ENCODE peak calls at places on chromosomes 13 and 19, in nine cellular contexts. F, O, Q, P, A, K, M, Y and E are unnamed samples.

GRCh38 chr13:106680796-106681482 is 113.0 kb upstream of the ARGLU1 start:
- DNase-seq in F (peak), O (peak), Q (no peak), P (no peak), A (no peak), K (no peak), M (no peak), Y (no peak), E (peak)

GRCh38 chr13:82636119-82636518 is 1246.2 kb downstream of the SLITRK1 start:
- DNase-seq in F (no peak), O (no peak), Q (no peak), P (no peak), A (no peak), K (no peak), M (no peak), Y (no peak), E (no peak)

GRCh38 chr13:34361528-34361927 is 543.6 kb downstream of the RFC3 start:
- DNase-seq in F (no peak), O (no peak), Q (no peak), P (no peak), A (no peak), K (no peak), M (no peak), Y (no peak), E (no peak)

GRCh38 chr13:78420814-78421213 is 182.5 kb downstream of the POU4F1 start:
- DNase-seq in F (peak), O (peak), Q (no peak), P (peak), A (no peak), K (no peak), M (no peak), Y (no peak), E (no peak)

GRCh38 chr13:40963927-40964326 is 55.2 kb downstream of the ELF1 start:
- DNase-seq in F (no peak), O (no peak), Q (no peak), P (no peak), A (no peak), K (peak), M (no peak), Y (no peak), E (no peak)

GRCh38 chr19:17677002-17677401 is 11.2 kb downstream of the UNC13A start:
- DNase-seq in F (no peak), O (no peak), Q (no peak), P (no peak), A (no peak), K (no peak), M (no peak), Y (no peak), E (no peak)

GRCh38 chr13:84479656-84480055 is 597.4 kb upstream of the SLITRK1 start:
- DNase-seq in F (no peak), O (no peak), Q (no peak), P (no peak), A (no peak), K (no peak), M (no peak), Y (no peak), E (no peak)

GRCh38 chr13:36919833-36920611 is at the start of gene SMAD9:
- DNase-seq in F (peak), O (peak), Q (no peak), P (peak), A (peak), K (peak), M (no peak), Y (peak), E (peak)